ENCODE peak calls at places on chromosomes 1 and 21, in six cellular contexts. One of them, this sample, is unnamed.

GRCh38 chr1:159652506-159652905 is 61.9 kb downstream of the CRP start:
- DNase-seq in H7: no peak
- DNase-seq in kidney glomerular epithelial cell: no peak
- DNase-seq in NCI-H345: no peak
- DNase-seq in glomerular endothelial cell: no peak
- DNase-seq in effector CD4-positive, alpha-beta T cell: no peak
- DNase-seq in this sample: no peak

GRCh38 chr1:109089242-109090015 is 1.1 kb upstream of the TMEM167B start:
- DNase-seq in kidney glomerular epithelial cell: no peak
- DNase-seq in H7: peak; percentile 86
- DNase-seq in effector CD4-positive, alpha-beta T cell: no peak
- DNase-seq in NCI-H345: peak; percentile 89
- DNase-seq in glomerular endothelial cell: no peak
- DNase-seq in this sample: peak; percentile 72

GRCh38 chr1:19909392-19909791 is 14.0 kb downstream of the PLA2G2E start:
- DNase-seq in kidney glomerular epithelial cell: no peak
- DNase-seq in H7: no peak
- DNase-seq in NCI-H345: no peak
- DNase-seq in effector CD4-positive, alpha-beta T cell: no peak
- DNase-seq in glomerular endothelial cell: no peak
- DNase-seq in this sample: no peak

GRCh38 chr1:48207536-48208075 is 14.9 kb upstream of the SLC5A9 start:
- DNase-seq in NCI-H345: no peak
- DNase-seq in glomerular endothelial cell: no peak
- DNase-seq in H7: no peak
- DNase-seq in kidney glomerular epithelial cell: no peak
- DNase-seq in effector CD4-positive, alpha-beta T cell: no peak
- DNase-seq in this sample: no peak

GRCh38 chr1:104488296-104489015 is 738.8 kb downstream of the AMY1C start:
- DNase-seq in glomerular endothelial cell: no peak
- DNase-seq in H7: no peak
- DNase-seq in effector CD4-positive, alpha-beta T cell: no peak
- DNase-seq in kidney glomerular epithelial cell: no peak
- DNase-seq in NCI-H345: no peak
- DNase-seq in this sample: no peak

GRCh38 chr1:28115267-28115666 is 26.9 kb upstream of the EYA3 start:
- DNase-seq in NCI-H345: no peak
- DNase-seq in effector CD4-positive, alpha-beta T cell: no peak
- DNase-seq in kidney glomerular epithelial cell: no peak
- DNase-seq in H7: no peak
- DNase-seq in glomerular endothelial cell: no peak
- DNase-seq in this sample: peak; percentile 56

GRCh38 chr1:180927348-180927747 is 14.7 kb downstream of the KIAA1614 start:
- DNase-seq in glomerular endothelial cell: no peak
- DNase-seq in kidney glomerular epithelial cell: no peak
- DNase-seq in H7: no peak
- DNase-seq in effector CD4-positive, alpha-beta T cell: no peak
- DNase-seq in NCI-H345: peak; percentile 37
- DNase-seq in this sample: peak; percentile 59

GRCh38 chr21:46207920-46208571 is 20.5 kb downstream of the LSS start:
- DNase-seq in kidney glomerular epithelial cell: no peak
- DNase-seq in NCI-H345: no peak
- DNase-seq in glomerular endothelial cell: no peak
- DNase-seq in H7: peak; percentile 46
- DNase-seq in effector CD4-positive, alpha-beta T cell: no peak
- DNase-seq in this sample: peak; percentile 68

GRCh38 chr1:237931631-237932030 is 40.9 kb upstream of the ZP4 start:
- DNase-seq in glomerular endothelial cell: no peak
- DNase-seq in effector CD4-positive, alpha-beta T cell: no peak
- DNase-seq in NCI-H345: no peak
- DNase-seq in H7: no peak
- DNase-seq in kidney glomerular epithelial cell: no peak
- DNase-seq in this sample: no peak